ENCODE peak calls at places on chromosomes 3 and 15, in ten cellular contexts. B, F, L, V, U, D, C, G, T and S are unnamed samples.

GRCh38 chr3:48949376-48949717 is 30.7 kb downstream of the ARIH2 start:
- DNase-seq in T (no peak), L (no peak), F (no peak), C (no peak), U (no peak), D (no peak), G (no peak), V (no peak), B (no peak), S (no peak)

GRCh38 chr3:30285188-30286006 is 321.0 kb upstream of the TGFBR2 start:
- DNase-seq in L (no peak), B (no peak), C (no peak), T (no peak), U (no peak), G (no peak), V (no peak), F (no peak), D (no peak), S (no peak)

GRCh38 chr15:75032391-75032790 is 9.0 kb downstream of the PPCDC start:
- DNase-seq in U (no peak), T (no peak), C (no peak), V (no peak), F (no peak), G (no peak), D (no peak), B (no peak), L (no peak), S (no peak)

GRCh38 chr3:187077537-187077936 is 61.8 kb downstream of the RPL39L start:
- DNase-seq in U (no peak), F (no peak), L (no peak), T (no peak), D (no peak), C (no peak), B (no peak), V (no peak), G (no peak), S (no peak)

GRCh38 chr3:194879126-194879887 is 193.6 kb downstream of the FAM43A start:
- DNase-seq in U (no peak), G (no peak), B (peak), F (no peak), L (no peak), T (no peak), V (no peak), D (no peak), C (no peak), S (no peak)

GRCh38 chr3:108060331-108060730 is 30.5 kb downstream of the CD47 start:
- DNase-seq in D (no peak), G (no peak), F (no peak), L (peak), B (no peak), U (no peak), V (no peak), T (no peak), C (no peak), S (no peak)

GRCh38 chr15:58931985-58932384 is 1.5 kb downstream of the SLTM start:
- DNase-seq in T (no peak), V (no peak), F (no peak), G (no peak), C (no peak), U (peak), D (peak), B (peak), L (peak), S (no peak)

GRCh38 chr15:57196865-57197264 is 179.4 kb upstream of the CGNL1 start:
- DNase-seq in B (no peak), D (no peak), V (no peak), T (no peak), L (peak), U (no peak), G (no peak), C (no peak), F (no peak), S (no peak)

GRCh38 chr3:198107840-198108734 is 148.1 kb downstream of the LMLN start:
- DNase-seq in V (no peak), T (no peak), D (no peak), L (peak), B (no peak), F (no peak), G (no peak), C (no peak), U (no peak), S (no peak)

GRCh38 chr3:137709011-137709601 is 55.0 kb upstream of the SOX14 start:
- DNase-seq in U (no peak), L (peak), F (no peak), V (no peak), G (no peak), C (no peak), D (no peak), T (no peak), B (peak), S (no peak)

GRCh38 chr3:42033741-42034140 is 57.4 kb upstream of the TRAK1 start:
- DNase-seq in C (no peak), U (no peak), T (no peak), D (no peak), L (peak), B (no peak), V (no peak), G (no peak), F (no peak), S (no peak)

GRCh38 chr3:87625911-87626310 is 349.5 kb upstream of the POU1F1 start:
- DNase-seq in C (no peak), V (no peak), F (no peak), B (no peak), T (no peak), G (no peak), U (no peak), L (no peak), D (no peak), S (no peak)

GRCh38 chr3:129016725-129017530 is 15.8 kb downstream of the EFCC1 start:
- DNase-seq in B (peak), U (peak), L (no peak), D (peak), V (no peak), T (peak), G (no peak), C (no peak), F (no peak), S (no peak)

GRCh38 chr3:66152336-66152735 is 68.5 kb upstream of the SLC25A26 start:
- DNase-seq in V (no peak), F (no peak), C (no peak), D (no peak), G (no peak), B (no peak), L (no peak), U (no peak), T (no peak), S (no peak)

GRCh38 chr3:119257654-119258410 is 17.2 kb upstream of the B4GALT4 start:
- DNase-seq in U (peak), L (peak), T (no peak), B (peak), G (no peak), D (no peak), V (no peak), F (no peak), C (no peak), S (no peak)

GRCh38 chr15:85494035-85494793 is 113.8 kb downstream of the AKAP13 start:
- DNase-seq in D (no peak), V (no peak), B (no peak), G (peak), C (no peak), T (no peak), L (peak), F (peak), U (peak), S (no peak)

GRCh38 chr3:48372377-48372770 is 355 bp downstream of the FBXW12 start:
- DNase-seq in V (no peak), G (no peak), U (no peak), B (peak), L (no peak), D (no peak), F (no peak), C (no peak), T (no peak), S (no peak)

GRCh38 chr15:57922780-57923179 is 142.7 kb downstream of the ALDH1A2 start:
- DNase-seq in L (no peak), T (peak), V (no peak), G (no peak), C (no peak), F (no peak), D (peak), B (no peak), U (no peak), S (no peak)

GRCh38 chr15:63352808-63353207 is 28.8 kb downstream of the CA12 start:
- DNase-seq in F (no peak), U (no peak), V (no peak), T (no peak), B (no peak), D (no peak), C (no peak), L (no peak), G (no peak), S (no peak)

GRCh38 chr3:53799338-53799865 is 46.8 kb downstream of the CHDH start:
- DNase-seq in V (no peak), D (no peak), T (no peak), G (no peak), L (no peak), F (no peak), B (no peak), C (no peak), U (no peak), S (no peak)

GRCh38 chr3:30659270-30660127 is 53.1 kb downstream of the TGFBR2 start:
- DNase-seq in L (peak), C (no peak), B (no peak), V (no peak), F (no peak), D (no peak), T (no peak), G (peak), U (peak), S (no peak)

GRCh38 chr3:156551261-156551660 is 3.7 kb downstream of the SSR3 start:
- DNase-seq in B (no peak), G (peak), V (no peak), U (no peak), T (no peak), F (no peak), C (no peak), D (no peak), L (peak), S (no peak)